ENCODE peak calls at places on chromosomes 16 and 17, in six cellular contexts. Q is heart right ventricle, J is cortex of kidney, D is stomach, P is head of caudate nucleus, R is T-helper 9 cell. O is an unnamed sample.

GRCh38 chr16:25633549-25633948 is 58.2 kb upstream of the HS3ST4 start:
- DNase-seq in R (no peak), P (no peak), J (no peak), Q (no peak), D (no peak), O (no peak)

GRCh38 chr16:48011888-48012658 is 143.7 kb downstream of the ABCC12 start:
- DNase-seq in J (no peak), R (no peak), P (no peak), Q (no peak), D (no peak), O (no peak)

GRCh38 chr17:80622170-80622466 is 77.5 kb downstream of the RPTOR start:
- DNase-seq in J (no peak), Q (no peak), R (no peak), P (no peak), D (no peak), O (no peak)

GRCh38 chr17:41777579-41778188 is 8.8 kb downstream of the JUP start:
- DNase-seq in Q (peak), P (peak), R (no peak), J (no peak), D (peak), O (peak)

GRCh38 chr17:77822302-77823030 is 136.0 kb upstream of the TNRC6C start:
- DNase-seq in R (no peak), P (no peak), D (no peak), Q (peak), J (no peak), O (no peak)

GRCh38 chr16:86490859-86491642 is 19.3 kb upstream of the FOXF1 start:
- DNase-seq in P (no peak), D (no peak), J (no peak), R (no peak), Q (no peak), O (no peak)

GRCh38 chr17:50834786-50835562 is 412 bp upstream of the WFIKKN2 start:
- DNase-seq in J (no peak), Q (no peak), R (no peak), P (no peak), D (no peak), O (no peak)

GRCh38 chr17:68301438-68301959 is 10.2 kb downstream of the ARSG start:
- DNase-seq in Q (no peak), P (no peak), J (no peak), D (no peak), R (no peak), O (no peak)

GRCh38 chr17:80786470-80786869 is 205.2 kb upstream of the CHMP6 start:
- DNase-seq in D (no peak), Q (no peak), R (no peak), P (peak), J (no peak), O (no peak)

GRCh38 chr17:48492401-48493298 is 38.2 kb downstream of the HOXB1 start:
- DNase-seq in R (peak), P (peak), Q (peak), D (peak), J (no peak), O (peak)

GRCh38 chr17:11369570-11369969 is 128.6 kb downstream of the SHISA6 start:
- DNase-seq in P (peak), Q (no peak), R (no peak), D (no peak), J (no peak), O (no peak)

GRCh38 chr17:78041401-78042179 is 83.1 kb downstream of the TNRC6C start:
- DNase-seq in J (no peak), P (no peak), Q (no peak), R (no peak), D (no peak), O (no peak)

GRCh38 chr17:66114609-66115008 is 77.3 kb downstream of the CEP112 start:
- DNase-seq in Q (no peak), R (no peak), J (no peak), P (no peak), D (no peak), O (no peak)

GRCh38 chr16:11297492-11298142 is 16.5 kb upstream of the PRM1 start:
- DNase-seq in Q (peak), P (peak), R (peak), D (peak), J (no peak), O (peak)

GRCh38 chr16:64011650-64012049 is 1110.2 kb downstream of the CDH11 start:
- DNase-seq in Q (no peak), D (no peak), J (no peak), P (no peak), R (no peak), O (no peak)

GRCh38 chr16:5024632-5025031 is 9.1 kb downstream of the NAGPA start:
- DNase-seq in J (no peak), P (no peak), D (peak), R (no peak), Q (no peak), O (no peak)

GRCh38 chr16:749010-749409 is 8.2 kb upstream of the CIAO3 start:
- DNase-seq in R (no peak), J (no peak), P (no peak), Q (no peak), D (no peak), O (no peak)

GRCh38 chr16:66612422-66612821 is 7.9 kb downstream of the CMTM3 start:
- DNase-seq in D (no peak), J (no peak), P (peak), R (no peak), Q (no peak), O (no peak)

GRCh38 chr17:18267927-18268711 is 7.7 kb downstream of the MIEF2 start:
- DNase-seq in R (no peak), P (no peak), Q (no peak), J (no peak), D (no peak), O (no peak)

GRCh38 chr16:4613636-4614570 is 785 bp downstream of the UBALD1 start:
- DNase-seq in D (no peak), Q (peak), P (no peak), J (no peak), R (peak), O (no peak)